ENCODE peak calls at places on chromosomes 3 and 15, in ten cellular contexts. Q, V, C, I, R, N, G, B, P and O are unnamed samples.

GRCh38 chr15:51837784-51838183 is 8.3 kb downstream of the TMOD3 start:
- DNase-seq in I (no peak), V (no peak), Q (no peak), N (no peak), C (no peak), R (peak), B (no peak), G (no peak), P (no peak), O (no peak)

GRCh38 chr3:72579191-72579580 is 269.1 kb downstream of the SHQ1 start:
- DNase-seq in V (no peak), R (no peak), P (no peak), C (no peak), Q (no peak), N (no peak), I (no peak), G (no peak), B (no peak), O (no peak)

GRCh38 chr3:36957862-36958686 is 13.2 kb upstream of the TRANK1 start:
- DNase-seq in Q (no peak), P (no peak), G (no peak), R (no peak), I (no peak), B (no peak), V (no peak), C (no peak), N (no peak), O (no peak)

GRCh38 chr15:52682776-52683175 is 3.6 kb upstream of the ATOSA start:
- DNase-seq in G (no peak), Q (no peak), R (peak), P (no peak), V (no peak), B (no peak), N (no peak), C (no peak), I (no peak), O (no peak)

GRCh38 chr3:180829409-180830405 is 82.8 kb upstream of the FXR1 start:
- DNase-seq in G (no peak), Q (no peak), P (no peak), N (no peak), C (no peak), V (no peak), I (no peak), B (no peak), R (no peak), O (no peak)

GRCh38 chr3:51343918-51344687 is 41.0 kb upstream of the MANF start:
- DNase-seq in B (no peak), Q (no peak), I (no peak), P (no peak), V (no peak), R (no peak), G (no peak), C (no peak), N (no peak), O (no peak)

GRCh38 chr3:127689266-127689860 is 16.6 kb downstream of the ABTB1 start:
- DNase-seq in Q (no peak), B (no peak), I (no peak), G (no peak), V (no peak), P (no peak), R (no peak), C (no peak), N (no peak), O (no peak)

GRCh38 chr15:67918205-67918861 is 78.5 kb upstream of the RNU6-1 start:
- DNase-seq in Q (no peak), G (no peak), C (no peak), R (no peak), B (no peak), I (no peak), P (no peak), N (no peak), V (no peak), O (no peak)

GRCh38 chr3:53773586-53774368 is 72.4 kb downstream of the CHDH start:
- DNase-seq in Q (no peak), G (no peak), P (no peak), N (no peak), C (no peak), R (no peak), B (no peak), I (peak), V (no peak), O (no peak)

GRCh38 chr3:167885277-167885676 is 149.8 kb downstream of the SERPINI1 start:
- DNase-seq in N (no peak), B (no peak), C (no peak), I (no peak), Q (no peak), R (no peak), P (no peak), G (no peak), V (no peak), O (no peak)

GRCh38 chr3:196080517-196080841 is 1.4 kb downstream of the TFRC start:
- DNase-seq in R (no peak), B (no peak), V (no peak), Q (no peak), N (no peak), I (no peak), G (no peak), C (no peak), P (no peak), O (no peak)

GRCh38 chr3:100103558-100104441 is 10.5 kb downstream of the FILIP1L start:
- DNase-seq in Q (no peak), R (no peak), V (no peak), C (no peak), B (no peak), N (no peak), G (no peak), I (no peak), P (no peak), O (no peak)

GRCh38 chr15:46441294-46442062 is 806.6 kb downstream of the SQOR start:
- DNase-seq in I (no peak), P (no peak), C (no peak), R (no peak), N (no peak), Q (no peak), B (no peak), V (no peak), G (no peak), O (no peak)

GRCh38 chr3:68997887-68998286 is 15.6 kb downstream of the EOGT start:
- DNase-seq in B (no peak), C (no peak), I (no peak), R (no peak), P (no peak), G (no peak), Q (no peak), N (no peak), V (no peak), O (no peak)

GRCh38 chr3:53273271-53273670 is 17.4 kb upstream of the TKT start:
- DNase-seq in N (no peak), V (no peak), I (no peak), Q (no peak), P (no peak), B (no peak), R (no peak), C (no peak), G (no peak), O (no peak)

GRCh38 chr3:154168998-154169880 is 48.0 kb downstream of the ARHGEF26 start:
- DNase-seq in V (no peak), N (no peak), I (no peak), C (no peak), P (no peak), B (no peak), G (no peak), Q (no peak), R (no peak), O (no peak)

GRCh38 chr3:66322436-66322835 is 101.6 kb downstream of the SLC25A26 start:
- DNase-seq in G (no peak), B (no peak), V (no peak), C (no peak), Q (no peak), P (no peak), N (no peak), I (no peak), R (no peak), O (no peak)

GRCh38 chr3:908839-909238 is 184.0 kb upstream of the CNTN6 start:
- DNase-seq in I (no peak), B (no peak), N (no peak), C (peak), G (no peak), R (no peak), V (no peak), Q (no peak), P (no peak), O (no peak)

GRCh38 chr3:17442332-17443049 is 299.9 kb downstream of the TBC1D5 start:
- DNase-seq in V (no peak), G (no peak), P (no peak), B (no peak), C (no peak), Q (no peak), R (no peak), N (no peak), I (no peak), O (no peak)

GRCh38 chr3:106839576-106840280 is 537.5 kb upstream of the CCDC54 start:
- DNase-seq in C (no peak), P (no peak), N (no peak), Q (no peak), B (no peak), I (no peak), R (no peak), V (no peak), G (no peak), O (no peak)

GRCh38 chr3:38009807-38010591 is 19.4 kb downstream of the VILL start:
- DNase-seq in C (no peak), G (no peak), R (no peak), P (no peak), I (no peak), B (no peak), Q (no peak), N (no peak), V (no peak), O (no peak)

GRCh38 chr15:35142578-35142977 is 57.5 kb upstream of the NANOGP8 start:
- DNase-seq in V (no peak), R (no peak), C (no peak), Q (no peak), N (no peak), G (no peak), B (no peak), I (no peak), P (no peak), O (no peak)

GRCh38 chr15:89419370-89419984 is 76.9 kb downstream of the RHCG start:
- DNase-seq in C (peak), V (peak), B (no peak), Q (peak), R (peak), P (no peak), I (no peak), G (peak), N (peak), O (peak)

GRCh38 chr3:47554335-47554734 is 24.3 kb downstream of the CSPG5 start:
- DNase-seq in C (no peak), V (no peak), P (no peak), B (no peak), Q (no peak), N (no peak), I (no peak), G (no peak), R (no peak), O (no peak)

GRCh38 chr3:56702487-56703315 is 19.6 kb upstream of the TASOR start:
- DNase-seq in G (peak), P (peak), V (no peak), B (no peak), C (peak), R (peak), N (peak), Q (no peak), I (no peak), O (no peak)

GRCh38 chr3:108283006-108283405 is 13.3 kb upstream of the HHLA2 start:
- DNase-seq in V (no peak), Q (no peak), N (no peak), R (no peak), I (no peak), C (no peak), P (no peak), B (no peak), G (no peak), O (no peak)

GRCh38 chr15:30991301-30992072 is at the start of gene MTMR10:
- DNase-seq in G (peak), I (peak), P (peak), V (peak), B (peak), N (peak), C (peak), R (peak), Q (peak), O (peak)

GRCh38 chr3:135325726-135326245 is 530.7 kb downstream of the EPHB1 start:
- DNase-seq in V (no peak), G (no peak), Q (no peak), B (no peak), P (no peak), R (no peak), C (no peak), N (no peak), I (no peak), O (no peak)

GRCh38 chr15:56984681-56985515 is 66.5 kb downstream of the TCF12 start:
- DNase-seq in N (no peak), V (no peak), C (no peak), P (peak), B (no peak), R (peak), G (no peak), Q (no peak), I (no peak), O (no peak)

GRCh38 chr3:136711277-136711676 is 40.9 kb downstream of the STAG1 start:
- DNase-seq in Q (no peak), I (no peak), G (no peak), N (no peak), V (no peak), B (no peak), P (no peak), C (no peak), R (no peak), O (no peak)

GRCh38 chr3:143668924-143669790 is 179.1 kb downstream of the SLC9A9 start:
- DNase-seq in P (no peak), C (no peak), I (no peak), Q (no peak), N (no peak), R (no peak), B (no peak), G (no peak), V (no peak), O (no peak)

GRCh38 chr3:132898131-132898530 is 140.1 kb upstream of the TMEM108 start:
- DNase-seq in Q (no peak), I (no peak), B (no peak), N (no peak), G (no peak), C (no peak), V (no peak), P (no peak), R (no peak), O (no peak)

GRCh38 chr3:172530566-172530965 is 7.3 kb upstream of the TNFSF10 start:
- DNase-seq in N (no peak), V (no peak), R (peak), Q (no peak), I (no peak), B (no peak), P (no peak), C (no peak), G (no peak), O (no peak)

GRCh38 chr3:153192327-153192726 is 30.3 kb downstream of the RAP2B start:
- DNase-seq in Q (no peak), C (no peak), P (no peak), G (no peak), B (no peak), R (no peak), V (no peak), N (no peak), I (no peak), O (no peak)

GRCh38 chr3:185371683-185372082 is 8.7 kb downstream of the MAP3K13 start:
- DNase-seq in I (no peak), P (no peak), C (no peak), G (no peak), V (no peak), Q (no peak), B (no peak), R (no peak), N (no peak), O (no peak)

GRCh38 chr3:49016414-49017228 is 1.8 kb downstream of the DALRD3 start:
- DNase-seq in N (no peak), G (no peak), C (no peak), V (no peak), Q (no peak), R (no peak), P (no peak), B (no peak), I (no peak), O (no peak)